ENCODE peak calls at places on chromosomes 3 and 15, in ten cellular contexts. Q is WERI-Rb-1, H is stomach, A is heart right ventricle, P is GM13977, S is mesothelial cell of epicardium, I is GM06990, R is mucosa of descending colon, X is neural progenitor cell, C is left lung. K is an unnamed sample.

GRCh38 chr3:186400677-186401076 is 38.6 kb upstream of the DGKG start:
- DNase-seq in I (no peak), S (no peak), Q (no peak), A (no peak), H (no peak), P (no peak), X (no peak), R (no peak), C (no peak), K (no peak)

GRCh38 chr3:134483195-134483890 is 2.4 kb downstream of the ANAPC13 start:
- DNase-seq in S (no peak), I (no peak), X (no peak), Q (no peak), R (no peak), P (no peak), A (no peak), C (no peak), H (no peak), K (no peak)

GRCh38 chr3:182755308-182756106 is 37.8 kb upstream of the ATP11B start:
- DNase-seq in H (no peak), P (no peak), Q (no peak), X (no peak), C (no peak), I (no peak), S (no peak), A (no peak), R (no peak), K (no peak)

GRCh38 chr3:131421957-131422498 is 40.5 kb downstream of the NUDT16 start:
- DNase-seq in X (no peak), A (no peak), Q (no peak), C (no peak), I (no peak), P (no peak), H (no peak), R (no peak), S (no peak), K (no peak)

GRCh38 chr3:107894998-107895397 is 195.8 kb downstream of the CD47 start:
- DNase-seq in S (no peak), C (no peak), R (no peak), P (no peak), H (no peak), Q (no peak), A (no peak), I (no peak), X (no peak), K (no peak)

GRCh38 chr3:100027321-100027720 is 87.0 kb downstream of the FILIP1L start:
- DNase-seq in X (no peak), A (no peak), Q (no peak), I (no peak), H (no peak), S (no peak), P (no peak), R (no peak), C (no peak), K (no peak)

GRCh38 chr3:113231391-113231790 is 20.0 kb downstream of the BOC start:
- DNase-seq in A (no peak), I (no peak), H (no peak), Q (no peak), R (no peak), C (no peak), S (no peak), X (no peak), P (no peak), K (no peak)

GRCh38 chr3:194536883-194537637 is 50.3 kb upstream of the ATP13A3 start:
- DNase-seq in I (no peak), A (no peak), S (no peak), H (peak), P (no peak), R (peak), Q (no peak), X (no peak), C (no peak), K (no peak)

GRCh38 chr15:66564136-66565041 is 1.4 kb downstream of the LCTL start:
- DNase-seq in A (no peak), X (no peak), H (no peak), I (no peak), S (no peak), C (no peak), R (no peak), Q (no peak), P (no peak), K (no peak)

GRCh38 chr15:23422099-23422945 is 24.7 kb downstream of the GOLGA6L2 start:
- DNase-seq in C (no peak), S (no peak), Q (no peak), X (no peak), H (no peak), A (no peak), P (no peak), I (no peak), R (no peak), K (no peak)

GRCh38 chr3:171809513-171810277 is 588 bp downstream of the PLD1 start:
- DNase-seq in H (peak), S (peak), R (peak), P (peak), I (peak), A (peak), X (peak), C (peak), Q (no peak), K (no peak)

GRCh38 chr3:135072431-135072830 is 277.4 kb downstream of the EPHB1 start:
- DNase-seq in R (no peak), A (no peak), C (no peak), H (no peak), X (no peak), I (no peak), P (no peak), S (no peak), Q (no peak), K (no peak)

GRCh38 chr3:147507638-147508286 is 98.6 kb downstream of the ZIC1 start:
- DNase-seq in H (no peak), X (no peak), P (no peak), C (no peak), S (no peak), R (no peak), A (no peak), I (no peak), Q (no peak), K (no peak)

GRCh38 chr3:114527036-114527644 is 233.3 kb downstream of the TIGIT start:
- DNase-seq in R (no peak), P (peak), S (no peak), C (no peak), A (no peak), H (no peak), Q (no peak), I (no peak), X (peak), K (no peak)

GRCh38 chr3:48275292-48276027 is 34.6 kb downstream of the ZNF589 start:
- DNase-seq in C (no peak), Q (no peak), S (no peak), X (no peak), I (no peak), A (no peak), P (no peak), R (no peak), H (no peak), K (no peak)

GRCh38 chr3:42712716-42713372 is 10.2 kb upstream of the HHATL start:
- DNase-seq in C (no peak), X (no peak), I (no peak), Q (peak), P (no peak), A (no peak), S (no peak), R (no peak), H (no peak), K (peak)

GRCh38 chr15:64515196-64515595 is 54.8 kb downstream of the ZNF609 start:
- DNase-seq in P (no peak), Q (no peak), S (no peak), C (no peak), A (no peak), R (no peak), H (no peak), X (no peak), I (no peak), K (no peak)

GRCh38 chr3:78645628-78646310 is 1122.0 kb downstream of the ROBO1 start:
- DNase-seq in I (no peak), A (peak), C (no peak), H (no peak), P (peak), R (no peak), S (no peak), Q (no peak), X (peak), K (no peak)

GRCh38 chr3:1232276-1232675 is 139.5 kb downstream of the CNTN6 start:
- DNase-seq in C (no peak), A (no peak), S (no peak), H (no peak), Q (no peak), X (no peak), P (no peak), R (no peak), I (no peak), K (no peak)

GRCh38 chr3:127959873-127960272 is 44.8 kb downstream of the KBTBD12 start:
- DNase-seq in A (peak), X (peak), R (no peak), Q (peak), H (peak), C (no peak), P (peak), S (no peak), I (no peak), K (peak)

GRCh38 chr15:59394166-59394661 is 21.5 kb upstream of the MYO1E start:
- DNase-seq in C (no peak), S (no peak), A (no peak), I (no peak), Q (no peak), X (no peak), R (no peak), P (no peak), H (no peak), K (no peak)

GRCh38 chr3:57700737-57701136 is 7.9 kb upstream of the DENND6A start:
- DNase-seq in R (no peak), S (no peak), H (no peak), I (no peak), Q (no peak), A (no peak), P (no peak), C (no peak), X (no peak), K (no peak)
- TF ChIP-seq CTCF in R (no peak), S (no peak), H (no peak), I (no peak), Q (no peak), A (no peak), P (no peak), C (no peak), X (no peak), K (no peak)

DNA sequence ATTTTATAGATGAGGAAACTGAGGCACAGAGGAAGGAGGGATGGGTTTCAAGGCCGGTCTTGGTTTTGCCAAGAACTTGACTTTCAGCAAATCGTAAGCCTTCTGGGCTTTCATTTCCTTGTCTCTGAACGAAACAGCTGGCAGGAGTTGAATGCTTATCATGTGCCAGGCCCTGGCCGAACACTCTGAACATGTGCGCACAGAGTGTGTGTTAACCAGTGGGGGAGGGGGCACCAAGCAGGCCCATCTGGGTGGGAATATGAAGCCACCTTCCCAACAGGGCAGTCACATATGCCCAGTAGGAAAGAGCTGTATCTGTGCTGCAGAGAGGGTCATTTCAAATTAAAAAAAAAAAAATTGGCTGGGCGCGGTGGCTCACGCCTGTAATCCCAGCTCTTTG is 29.3 kb downstream of the ZNF710 start:
- DNase-seq in I (no peak), S (no peak), X (no peak), A (no peak), H (peak), P (no peak), R (no peak), Q (no peak), C (no peak), K (no peak)
- TF ChIP-seq CTCF in I (no peak), S (no peak), X (no peak), A (no peak), H (no peak), P (no peak), R (no peak), Q (no peak), C (no peak), K (no peak)

DNA sequence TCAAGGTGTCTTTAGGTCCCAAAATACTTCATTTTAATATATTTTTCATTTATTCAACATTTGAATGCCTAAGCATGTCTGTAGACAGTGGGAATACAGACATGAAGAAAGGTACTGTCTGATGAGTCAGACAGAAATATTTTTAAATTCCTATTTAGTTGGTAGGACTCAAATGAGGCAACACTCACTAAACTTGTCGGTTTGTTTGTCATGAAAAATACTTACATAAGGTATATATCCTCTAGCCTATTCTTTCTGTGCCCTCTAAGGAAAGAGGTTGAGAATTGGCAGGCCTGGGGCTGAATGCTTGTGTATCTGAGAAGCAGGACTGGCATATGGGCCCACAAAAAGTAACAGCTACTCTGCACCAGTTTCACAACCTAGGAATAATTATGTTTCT is 423.6 kb upstream of the MDFIC2 start:
- DNase-seq in R (no peak), C (no peak), Q (no peak), S (no peak), I (no peak), X (no peak), H (no peak), A (no peak), P (no peak), K (no peak)
- TF ChIP-seq CTCF in R (no peak), C (no peak), Q (no peak), S (no peak), I (no peak), X (no peak), H (no peak), A (no peak), P (no peak), K (no peak)

GRCh38 chr3:4355401-4356224 is 52.4 kb downstream of the SETMAR start:
- DNase-seq in I (no peak), Q (no peak), C (no peak), R (no peak), A (peak), S (no peak), P (no peak), H (peak), X (peak), K (no peak)

GRCh38 chr3:4351164-4351855 is 48.1 kb downstream of the SETMAR start:
- DNase-seq in H (no peak), I (no peak), P (peak), C (no peak), S (no peak), A (no peak), R (no peak), Q (no peak), X (no peak), K (no peak)

GRCh38 chr3:4356225-4356540 is 53.0 kb downstream of the SETMAR start:
- DNase-seq in I (no peak), X (no peak), P (no peak), Q (no peak), R (no peak), C (no peak), H (no peak), S (no peak), A (no peak), K (no peak)

GRCh38 chr3:4351872-4352271 is 48.7 kb downstream of the SETMAR start:
- DNase-seq in R (no peak), I (no peak), P (no peak), A (no peak), H (no peak), S (no peak), C (no peak), X (no peak), Q (no peak), K (no peak)

DNA sequence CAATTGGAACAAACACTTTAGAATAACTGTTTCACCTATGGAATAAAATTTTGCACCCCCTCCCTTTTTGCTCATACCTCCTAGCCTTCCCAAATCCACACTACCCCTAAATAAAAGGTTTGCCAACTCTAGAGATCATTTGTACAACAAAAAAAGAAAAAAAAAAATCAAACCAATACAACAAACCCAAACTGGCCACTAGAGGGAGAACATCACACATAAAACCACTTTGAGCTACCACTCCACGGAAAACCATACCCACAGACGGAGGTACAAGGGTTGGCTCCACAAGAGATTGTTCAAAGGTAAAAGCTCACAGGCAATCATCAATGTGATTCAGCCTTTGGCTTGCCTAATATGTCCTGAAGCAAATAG is 47.6 kb downstream of the SETMAR start:
- DNase-seq in X (peak), R (no peak), I (no peak), P (peak), H (no peak), C (no peak), Q (peak), A (peak), S (no peak), K (no peak)
- TF ChIP-seq CTCF in X (peak), R (peak), I (peak), P (peak), H (peak), C (peak), Q (peak), A (peak), S (peak), K (peak)

DNA sequence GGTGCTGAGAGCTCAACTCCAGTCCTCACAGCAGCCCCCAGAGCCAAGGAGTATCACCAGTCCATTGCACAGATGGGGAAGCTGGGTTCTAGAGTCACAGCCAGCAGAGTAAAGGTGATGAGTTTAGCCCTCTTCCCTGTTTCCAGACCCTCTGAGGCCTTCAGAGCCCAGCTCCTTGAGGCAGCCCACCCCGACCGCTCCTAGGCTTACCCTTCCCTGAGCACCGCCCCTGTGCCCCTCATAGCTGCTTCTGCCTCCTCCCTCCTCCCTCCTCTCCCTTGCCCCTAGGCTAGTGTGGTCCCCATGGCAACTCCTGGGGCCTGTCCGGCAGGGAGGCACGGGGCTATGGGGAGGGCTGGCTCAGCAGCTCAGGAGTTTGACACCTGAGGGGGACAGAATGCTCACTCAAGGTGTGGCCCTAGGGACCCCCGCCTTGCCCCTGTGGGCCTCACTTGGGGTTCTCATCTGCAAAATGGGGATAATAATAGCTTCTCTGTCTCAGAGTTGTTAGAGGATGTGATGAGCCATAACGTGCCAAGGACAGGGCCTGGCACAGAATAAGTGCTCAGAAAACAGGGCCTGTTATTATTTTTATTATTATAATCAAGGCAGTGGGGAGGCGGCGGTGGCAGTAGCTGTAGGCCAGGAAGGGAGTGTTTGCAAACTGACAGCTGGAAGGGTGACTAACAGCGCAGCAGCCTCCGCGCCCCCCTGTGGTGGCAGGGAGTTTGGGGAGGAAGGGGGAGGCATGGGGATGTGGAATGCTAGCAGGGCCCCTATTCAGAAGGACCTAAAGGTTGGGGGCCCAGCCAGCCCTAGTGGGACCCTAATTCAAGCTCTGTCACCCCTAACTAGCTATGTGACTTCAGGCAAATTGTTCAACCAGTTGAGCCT is 11.5 kb downstream of the CSK start:
- DNase-seq in P (no peak), X (no peak), S (no peak), I (no peak), C (peak), R (no peak), H (no peak), A (no peak), Q (no peak), K (no peak)
- TF ChIP-seq CTCF in P (peak), X (no peak), S (no peak), I (peak), C (peak), R (no peak), H (no peak), A (no peak), Q (no peak), K (no peak)

K was measured in progenitor cell of endocrine pancreas.